ENCODE peak calls at places on chromosomes 6 and 20, in five cellular contexts. X is CD8-positive, alpha-beta memory T cell; F is activated CD8-positive, alpha-beta memory T cell treated with anti-CD3 and anti-CD28 coated beads for 24 hours; G is K562; R is AML-193. J is an unnamed sample.

GRCh38 chr6:92361990-92362770 is 1057.2 kb downstream of the EPHA7 start:
- DNase-seq in R (no peak), G (no peak), F (no peak), X (no peak), J (no peak)

GRCh38 chr6:163955131-163955530 is 540.6 kb downstream of the QKI start:
- DNase-seq in G (no peak), F (no peak), X (no peak), R (no peak), J (no peak)

GRCh38 chr6:39228992-39229767 is at the start of gene KCNK5:
- DNase-seq in X (peak), R (peak), G (peak), F (peak), J (peak)

GRCh38 chr6:17193376-17193775 is 87.8 kb upstream of the RBM24 start:
- DNase-seq in F (no peak), R (no peak), G (no peak), X (no peak), J (no peak)

GRCh38 chr6:136526196-136526930 is 23.9 kb downstream of the MAP7 start:
- DNase-seq in R (peak), X (no peak), G (no peak), F (peak), J (peak)

GRCh38 chr6:75331134-75331533 is 46.5 kb upstream of the TMEM30A start:
- DNase-seq in X (no peak), R (no peak), F (no peak), G (no peak), J (no peak)

GRCh38 chr20:25090492-25091429 is 8.8 kb upstream of the VSX1 start:
- DNase-seq in F (peak), G (no peak), X (peak), R (no peak), J (no peak)

GRCh38 chr6:134358320-134358719 is 40.4 kb upstream of the SGK1 start:
- DNase-seq in R (peak), G (no peak), F (no peak), X (no peak), J (peak)

GRCh38 chr6:101806241-101806640 is 412.7 kb downstream of the GRIK2 start:
- DNase-seq in R (no peak), X (no peak), F (no peak), G (no peak), J (no peak)

GRCh38 chr20:32515631-32516101 is 69.5 kb downstream of the NOL4L start:
- DNase-seq in R (no peak), X (no peak), G (no peak), F (no peak), J (no peak)

GRCh38 chr6:142406131-142406530 is 104.3 kb downstream of the ADGRG6 start:
- DNase-seq in G (no peak), F (no peak), X (no peak), R (no peak), J (no peak)

GRCh38 chr6:127458817-127459216 is 372 bp downstream of the KIAA0408 start:
- DNase-seq in G (no peak), F (no peak), R (no peak), X (no peak), J (no peak)

GRCh38 chr20:2805682-2806350 is 5.4 kb upstream of the CPXM1 start:
- DNase-seq in F (no peak), G (peak), R (no peak), X (no peak), J (no peak)

GRCh38 chr6:83574783-83575182 is 62.4 kb downstream of the PRSS35 start:
- DNase-seq in F (no peak), G (no peak), X (no peak), R (no peak), J (no peak)

GRCh38 chr6:118680452-118681095 is 29.2 kb upstream of the CEP85L start:
- DNase-seq in R (no peak), X (peak), G (no peak), F (no peak), J (no peak)

GRCh38 chr6:137416376-137417109 is 77.7 kb downstream of the OLIG3 start:
- DNase-seq in F (no peak), X (no peak), G (no peak), R (no peak), J (no peak)

GRCh38 chr6:34238507-34239239 is 2.0 kb downstream of the HMGA1 start:
- DNase-seq in X (no peak), F (no peak), G (no peak), R (no peak), J (no peak)

GRCh38 chr6:26017567-26017966 is 55.0 kb downstream of the TRIM38 start:
- DNase-seq in X (peak), G (no peak), F (peak), R (no peak), J (no peak)

GRCh38 chr20:58995461-58996225 is 11.4 kb downstream of the CTSZ start:
- DNase-seq in X (no peak), G (no peak), R (no peak), F (no peak), J (no peak)

GRCh38 chr20:45290677-45291355 is 15.8 kb upstream of the RBPJL start:
- DNase-seq in R (peak), G (peak), F (peak), X (peak), J (peak)